ENCODE peak calls at places on chromosomes 12 and 14, in four cellular contexts. Q, T, X and O are unnamed samples.

GRCh38 chr12:84842406-84843013 is 70.1 kb downstream of the SLC6A15 start:
- DNase-seq in T (no peak), Q (peak), X (no peak), O (no peak)

GRCh38 chr12:88493651-88494050 is 86.6 kb downstream of the KITLG start:
- DNase-seq in Q (no peak), T (no peak), X (no peak), O (peak)

GRCh38 chr14:71675126-71675901 is 256.9 kb upstream of the RGS6 start:
- DNase-seq in X (peak), Q (no peak), T (no peak), O (no peak)

GRCh38 chr12:59164991-59165718 is 244.9 kb upstream of the LRIG3 start:
- DNase-seq in Q (peak), X (no peak), T (no peak), O (peak)

GRCh38 chr14:75884198-75884611 is 97.6 kb downstream of the TGFB3 start:
- DNase-seq in X (no peak), Q (peak), T (no peak), O (peak)

GRCh38 chr12:33596061-33596460 is 156.4 kb upstream of the SYT10 start:
- DNase-seq in X (no peak), Q (no peak), T (no peak), O (no peak)

GRCh38 chr12:103884316-103884715 is 43.3 kb upstream of the NT5DC3 start:
- DNase-seq in X (no peak), T (no peak), Q (peak), O (peak)

GRCh38 chr14:69685716-69686115 is 74.3 kb downstream of the SUSD6 start:
- DNase-seq in X (no peak), T (peak), Q (no peak), O (peak)

GRCh38 chr12:81147286-81147919 is 69.5 kb downstream of the ACSS3 start:
- DNase-seq in T (no peak), Q (no peak), X (no peak), O (no peak)

GRCh38 chr12:119910586-119910985 is 33.5 kb upstream of the CIT start:
- DNase-seq in Q (no peak), X (no peak), T (no peak), O (no peak)

GRCh38 chr14:91263329-91263728 is 18.8 kb upstream of the GPR68 start:
- DNase-seq in Q (no peak), X (no peak), T (no peak), O (no peak)

GRCh38 chr14:94048676-94049624 is 22.8 kb downstream of the OTUB2 start:
- DNase-seq in T (no peak), X (no peak), Q (no peak), O (no peak)

GRCh38 chr12:132711169-132711843 is 664 bp downstream of the PGAM5 start:
- DNase-seq in X (peak), T (peak), Q (no peak), O (no peak)

GRCh38 chr12:45336762-45337596 is 121.1 kb downstream of the ANO6 start:
- DNase-seq in T (no peak), Q (peak), X (no peak), O (peak)

GRCh38 chr14:61653507-61653906 is 41.8 kb upstream of the HIF1A start:
- DNase-seq in X (no peak), T (peak), Q (no peak), O (no peak)

GRCh38 chr12:103705927-103706326 is 118.9 kb downstream of the STAB2 start:
- DNase-seq in T (no peak), X (no peak), Q (no peak), O (no peak)

GRCh38 chr14:36227802-36228201 is 51.3 kb upstream of the PTCSC3 start:
- DNase-seq in T (no peak), X (no peak), Q (no peak), O (no peak)

GRCh38 chr12:44464180-44464579 is 411.9 kb downstream of the NELL2 start:
- DNase-seq in T (no peak), X (no peak), Q (no peak), O (no peak)

GRCh38 chr12:95300286-95300685 is 82.7 kb downstream of the VEZT start:
- DNase-seq in Q (no peak), T (no peak), X (no peak), O (no peak)

GRCh38 chr12:6370994-6371754 is 4.2 kb downstream of the SCNN1A start:
- DNase-seq in X (peak), Q (no peak), T (peak), O (no peak)

GRCh38 chr14:72822946-72823611 is 70.8 kb downstream of the DPF3 start:
- DNase-seq in Q (no peak), T (no peak), X (no peak), O (no peak)

GRCh38 chr12:80504389-80505153 is 60.5 kb downstream of the PTPRQ start:
- DNase-seq in Q (no peak), T (no peak), X (no peak), O (peak)

GRCh38 chr12:47882796-47883546 is 21.8 kb downstream of the VDR start:
- DNase-seq in Q (no peak), X (no peak), T (no peak), O (no peak)
- H3K4me3 ChIP-seq in Q (no peak), X (no peak), T (no peak), O (no peak)

DNA sequence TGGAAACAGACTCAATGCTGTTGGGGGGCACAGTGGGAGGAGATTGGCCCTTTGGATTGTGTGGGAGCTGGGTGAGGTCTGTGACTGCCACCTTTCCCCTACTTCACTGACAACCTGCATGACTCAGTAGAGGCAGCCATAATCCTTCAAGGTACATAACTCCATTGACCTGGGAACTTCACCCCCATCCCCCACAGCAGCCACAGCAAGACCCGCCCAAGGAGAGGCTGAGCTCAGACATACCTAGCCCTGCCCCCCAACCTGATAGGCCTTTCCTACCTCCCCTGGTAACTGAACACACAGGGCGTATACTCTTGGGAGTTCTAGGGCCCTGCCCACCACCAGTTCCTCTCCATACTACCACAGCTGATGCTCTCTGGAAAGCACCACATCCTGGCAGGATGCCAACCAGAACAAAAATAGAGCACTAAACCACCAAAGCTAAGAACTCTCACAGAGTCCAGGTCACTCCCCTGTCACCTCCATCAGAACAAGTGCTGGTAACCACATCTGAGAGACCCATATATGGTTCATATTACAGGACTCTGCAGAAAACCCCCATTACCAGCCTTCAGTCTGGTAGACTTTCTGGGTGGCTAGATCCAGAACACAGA is 703.9 kb downstream of the FSCB start:
- DNase-seq in Q (no peak), X (no peak), T (no peak), O (no peak)
- H3K4me3 ChIP-seq in Q (no peak), X (no peak), T (no peak), O (no peak)

GRCh38 chr14:86087377-86087776 is 557.4 kb downstream of the FLRT2 start:
- DNase-seq in T (no peak), X (no peak), Q (no peak), O (no peak)
- H3K4me3 ChIP-seq in T (no peak), X (no peak), Q (no peak), O (no peak)

DNA sequence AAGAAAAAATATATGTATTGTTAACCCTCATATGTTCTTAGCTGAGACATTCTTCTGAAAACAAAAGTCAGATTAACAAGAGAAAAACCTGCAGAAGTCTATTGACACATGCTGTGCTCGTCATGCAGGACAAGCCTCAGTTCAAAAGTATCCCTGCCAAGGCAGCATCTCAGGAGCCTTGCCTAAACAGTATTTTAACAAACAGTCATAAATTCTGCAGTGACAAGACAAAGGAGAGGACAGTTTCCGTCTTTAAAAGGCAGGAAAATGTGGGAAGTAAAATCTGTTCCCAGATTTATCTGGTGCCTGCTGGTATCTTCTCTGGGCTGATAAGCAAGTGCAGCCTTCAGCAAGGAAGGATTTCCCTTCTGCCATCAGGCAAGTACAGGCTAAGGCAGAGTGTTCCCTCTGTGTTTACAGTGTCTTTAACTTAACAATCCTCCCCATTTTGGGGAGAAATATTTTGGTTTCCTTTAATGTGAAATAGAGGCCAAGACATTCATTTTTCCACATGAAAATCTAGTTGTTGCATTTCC is 480.2 kb upstream of the CCDC196 start:
- DNase-seq in T (no peak), Q (no peak), X (no peak), O (no peak)
- H3K4me3 ChIP-seq in T (no peak), Q (no peak), X (no peak), O (no peak)

GRCh38 chr12:78863482-78864427 is 819 bp upstream of the SYT1 start:
- DNase-seq in Q (no peak), X (peak), T (peak), O (no peak)

GRCh38 chr12:78870539-78870938 is 6.0 kb downstream of the SYT1 start:
- DNase-seq in T (no peak), Q (no peak), X (no peak), O (no peak)

GRCh38 chr12:78866518-78866917 is 1.9 kb downstream of the SYT1 start:
- DNase-seq in X (no peak), Q (no peak), T (no peak), O (no peak)

GRCh38 chr12:78864483-78865296 is at the start of gene SYT1:
- DNase-seq in T (peak), Q (peak), X (peak), O (peak)

GRCh38 chr12:78865297-78865955 is 852 bp downstream of the SYT1 start:
- DNase-seq in Q (no peak), X (no peak), T (no peak), O (no peak)
- H3K4me3 ChIP-seq in Q (peak), X (peak), T (no peak), O (peak)

GRCh38 chr12:8658361-8658760 is 4.3 kb downstream of the MFAP5 start:
- DNase-seq in X (no peak), Q (peak), T (no peak), O (peak)
- H3K4me3 ChIP-seq in X (no peak), Q (no peak), T (no peak), O (no peak)

GRCh38 chr12:27653661-27654060 is 42.6 kb upstream of the REP15 start:
- DNase-seq in Q (no peak), X (no peak), T (no peak), O (no peak)
- H3K4me3 ChIP-seq in Q (no peak), X (no peak), T (no peak), O (no peak)

GRCh38 chr12:15883536-15883935 is 1.3 kb downstream of the STRAP start:
- DNase-seq in Q (no peak), X (no peak), T (no peak), O (no peak)
- H3K4me3 ChIP-seq in Q (peak), X (peak), T (peak), O (peak)